ENCODE peak calls at places on chromosomes 5 and 9, in five cellular contexts. T is NCI-H2081, Z is NCI-H1105 treated with DMSO at 0.1 percent for 48 hours, O is fibroblast of villous mesenchyme, U is putamen. J is an unnamed sample.
A peak's percentile ranks its signal among the peaks of the same experiment; 100 is the strongest.

GRCh38 chr5:109388407-109388806 is 21.4 kb downstream of the PJA2 start:
- DNase-seq in T (no peak), Z (no peak), O (peak; percentile 33), U (no peak), J (no peak)

GRCh38 chr5:172505403-172505759 is 51.1 kb upstream of the SH3PXD2B start:
- DNase-seq in T (no peak), Z (no peak), O (no peak), U (no peak), J (no peak)

GRCh38 chr9:126459546-126459945 is 132.9 kb downstream of the MVB12B start:
- DNase-seq in T (no peak), Z (no peak), O (no peak), U (no peak), J (no peak)

GRCh38 chr9:128245293-128246151 is 30.3 kb downstream of the GOLGA2 start:
- DNase-seq in T (no peak), Z (no peak), O (peak; percentile 83), U (no peak), J (no peak)

GRCh38 chr5:141812512-141812911 is 65.7 kb downstream of the PCDH1 start:
- DNase-seq in T (no peak), Z (no peak), O (no peak), U (no peak), J (no peak)

GRCh38 chr9:37293664-37294524 is 128.6 kb upstream of the GRHPR start:
- DNase-seq in T (no peak), Z (peak; percentile 49), O (peak; percentile 45), U (no peak), J (no peak)

GRCh38 chr9:5193345-5193744 is 7.9 kb upstream of the INSL6 start:
- DNase-seq in T (no peak), Z (no peak), O (no peak), U (no peak), J (no peak)

GRCh38 chr5:17426104-17426739 is 71.8 kb upstream of the TAF11L2 start:
- DNase-seq in T (peak; percentile 23), Z (no peak), O (no peak), U (no peak), J (peak; percentile 84)

GRCh38 chr5:62720036-62720441 is 141.4 kb downstream of the LRRC70 start:
- DNase-seq in T (no peak), Z (peak; percentile 0), O (no peak), U (no peak), J (no peak)

GRCh38 chr5:157484768-157485167 is 24.8 kb downstream of the NIPAL4 start:
- DNase-seq in T (no peak), Z (no peak), O (peak; percentile 72), U (peak; percentile 43), J (no peak)

GRCh38 chr9:77176106-77176505 is 1.2 kb upstream of the VPS13A start:
- DNase-seq in T (no peak), Z (no peak), O (no peak), U (peak; percentile 18), J (no peak)

GRCh38 chr5:127419007-127419406 is 98.4 kb upstream of the PRRC1 start:
- DNase-seq in T (peak; percentile 4), Z (peak; percentile 42), O (no peak), U (no peak), J (no peak)

GRCh38 chr9:135105938-135106491 is 18.5 kb downstream of the OLFM1 start:
- DNase-seq in T (no peak), Z (no peak), O (no peak), U (no peak), J (no peak)

GRCh38 chr5:10488144-10488543 is 46.5 kb downstream of the ROPN1L start:
- DNase-seq in T (no peak), Z (no peak), O (no peak), U (no peak), J (no peak)

GRCh38 chr5:80275347-80275746 is 19.5 kb upstream of the SERINC5 start:
- DNase-seq in T (peak; percentile 17), Z (no peak), O (peak; percentile 43), U (peak; percentile 56), J (no peak)

GRCh38 chr5:38634961-38635369 is 78.5 kb upstream of the LIFR start:
- DNase-seq in T (no peak), Z (no peak), O (peak; percentile 72), U (no peak), J (no peak)

GRCh38 chr5:57539281-57539701 is 56.7 kb upstream of the ACTBL2 start:
- DNase-seq in T (no peak), Z (no peak), O (peak; percentile 80), U (no peak), J (no peak)

GRCh38 chr5:55604611-55605067 is 69.9 kb upstream of the PLPP1 start:
- DNase-seq in T (no peak), Z (no peak), O (peak; percentile 59), U (no peak), J (no peak)

J was measured in NCI-H748 treated with DMSO at 0.1 percent for 48 hours.